ENCODE peak calls at places on chromosomes 4 and X, in seven cellular contexts. C is fibroblast of lung, B is PC-3, I is hepatocyte, T is MM.1S, U is neural progenitor cell, S is GM23338. L is an unnamed sample. For H3K4me1, the result is how much of the 10 kb centered on the place peaks cover.

GRCh38 chr4:15778742-15779231 is 659 bp downstream of the CD38 start:
- DNase-seq in C (peak), B (no peak), I (peak), T (peak), U (no peak), S (peak), L (peak)

GRCh38 chr4:78481180-78481579 is 70.4 kb upstream of the ANXA3 start:
- DNase-seq in C (peak), B (no peak), I (no peak), T (no peak), U (no peak), S (no peak), L (no peak)

GRCh38 chr4:124144302-124144701 is 568.2 kb downstream of the ANKRD50 start:
- DNase-seq in C (peak), B (no peak), I (no peak), T (no peak), U (no peak), S (no peak), L (no peak)

GRCh38 chr4:96312049-96312685 is 472.3 kb downstream of the PDHA2 start:
- DNase-seq in C (no peak), B (peak), I (no peak), T (no peak), U (no peak), S (no peak), L (no peak)

GRCh38 chr4:57205580-57205979 is 95.4 kb upstream of the IGFBP7 start:
- DNase-seq in C (no peak), B (no peak), I (no peak), T (no peak), U (no peak), S (no peak), L (no peak)

GRCh38 chrX:10756365-10756915 is 136.1 kb upstream of the MID1 start:
- DNase-seq in C (peak), B (peak), I (peak), T (no peak), U (no peak), S (peak), L (no peak)

GRCh38 chrX:50594788-50595187 is 124.2 kb upstream of the DGKK start:
- DNase-seq in C (no peak), B (no peak), I (no peak), T (no peak), U (peak), S (peak), L (no peak)

GRCh38 chrX:482192-482701 is 95.5 kb upstream of the PPP2R3B start:
- DNase-seq in C (no peak), B (no peak), I (no peak), T (no peak), U (peak), S (no peak), L (no peak)

GRCh38 chrX:12997898-12998687 is 23.2 kb downstream of the TMSB4X start:
- DNase-seq in C (no peak), B (no peak), I (no peak), T (no peak), U (peak), S (no peak), L (no peak)

GRCh38 chr4:147334478-147334877 is 146.4 kb upstream of the EDNRA start:
- DNase-seq in C (peak), B (peak), I (peak), T (no peak), U (no peak), S (no peak), L (no peak)

GRCh38 chr4:149914521-149915115 is 99.0 kb upstream of the IQCM start:
- DNase-seq in C (peak), B (peak), I (peak), T (peak), U (peak), S (peak), L (peak)

GRCh38 chr4:41692717-41693345 is 55.7 kb downstream of the PHOX2B start:
- DNase-seq in C (peak), B (peak), I (peak), T (peak), U (peak), S (peak), L (peak)

GRCh38 chr4:153151535-153152452 is 52.4 kb upstream of the TRIM2 start:
- DNase-seq in C (peak), B (peak), I (peak), T (no peak), U (peak), S (peak), L (peak)

GRCh38 chrX:118221733-118222132 is 105.1 kb upstream of the KLHL13 start:
- DNase-seq in C (peak), B (no peak), I (no peak), T (no peak), U (no peak), S (no peak), L (no peak)

GRCh38 chrX:132676561-132677186 is 187.8 kb upstream of the MBNL3 start:
- DNase-seq in C (no peak), B (peak), I (peak), T (peak), U (peak), S (peak), L (peak)

GRCh38 chr4:4455199-4455865 is 68.4 kb downstream of the NSG1 start:
- DNase-seq in C (no peak), B (no peak), I (no peak), T (peak), U (no peak), S (no peak), L (no peak)

GRCh38 chr4:67483868-67484602 is 61.3 kb downstream of the CENPC start:
- DNase-seq in C (peak), B (no peak), I (no peak), T (no peak), U (peak), S (peak), L (no peak)

GRCh38 chr4:173301518-173302201 is 32.5 kb downstream of the HMGB2 start:
- DNase-seq in C (peak), B (peak), I (peak), T (peak), U (peak), S (peak), L (peak)

GRCh38 chrX:123085311-123085940 is 98.7 kb upstream of the GRIA3 start:
- DNase-seq in C (peak), B (no peak), I (no peak), T (no peak), U (peak), S (peak), L (no peak)

GRCh38 chr4:140826701-140827027 is 70.5 kb upstream of the TBC1D9 start:
- DNase-seq in C (no peak), B (no peak), I (no peak), T (peak), U (no peak), S (no peak), L (no peak)

GRCh38 chr4:56611501-56611900 is 69.6 kb downstream of the HOPX start:
- DNase-seq in C (peak), B (no peak), I (no peak), T (no peak), U (no peak), S (no peak), L (no peak)

GRCh38 chrX:110280954-110281353 is 36.9 kb downstream of the AMMECR1 start:
- DNase-seq in C (peak), B (peak), I (no peak), T (no peak), U (no peak), S (no peak), L (no peak)

GRCh38 chr4:2803624-2804448 is 11.0 kb downstream of the SH3BP2 start:
- DNase-seq in C (no peak), B (peak), I (no peak), T (no peak), U (no peak), S (no peak), L (no peak)

GRCh38 chr4:24456431-24456830 is 127.9 kb downstream of the DHX15 start:
- DNase-seq in C (peak), B (no peak), I (no peak), T (no peak), U (no peak), S (no peak), L (no peak)

GRCh38 chr4:37002625-37003024 is 241.9 kb upstream of the NWD2 start:
- DNase-seq in C (no peak), B (no peak), I (no peak), T (no peak), U (no peak), S (no peak), L (no peak)

GRCh38 chrX:39445336-39445735 is 644.1 kb downstream of the MID1IP1 start:
- DNase-seq in C (no peak), B (peak), I (no peak), T (peak), U (peak), S (peak), L (peak)

GRCh38 chrX:50903387-50904027 is 7.0 kb upstream of the BMP15 start:
- DNase-seq in C (peak), B (peak), I (peak), T (peak), U (peak), S (peak), L (peak)

GRCh38 chr4:172147702-172148101 is 334.5 kb downstream of the GALNTL6 start:
- DNase-seq in C (peak), B (peak), I (no peak), T (no peak), U (no peak), S (peak), L (no peak)

GRCh38 chrX:56728321-56728720 is 722 bp upstream of the NBDY start:
- DNase-seq in C (peak), B (peak), I (no peak), T (peak), U (no peak), S (no peak), L (no peak)

GRCh38 chr4:54091637-54092404 is 8.1 kb upstream of the GSX2 start:
- DNase-seq in C (peak), B (peak), I (peak), T (peak), U (peak), S (peak), L (peak)

GRCh38 chrX:133415276-133416105 is at the start of gene GPC4:
- DNase-seq in C (peak), B (peak), I (peak), T (peak), U (peak), S (peak), L (peak)

GRCh38 chrX:53190363-53190960 is 34.5 kb downstream of the KDM5C start:
- DNase-seq in C (no peak), B (no peak), I (peak), T (no peak), U (peak), S (peak), L (peak)

GRCh38 chr4:42761804-42762203 is 104.9 kb upstream of the ATP8A1 start:
- DNase-seq in C (no peak), B (no peak), I (no peak), T (no peak), U (peak), S (peak), L (no peak)

GRCh38 chr4:87975466-87975865 is at the start of gene SPP1:
- DNase-seq in C (peak), B (no peak), I (peak), T (peak), U (peak), S (peak), L (peak)

GRCh38 chr4:133565379-133565778 is 416.3 kb downstream of the PCDH10 start:
- DNase-seq in C (peak), B (peak), I (peak), T (no peak), U (no peak), S (no peak), L (no peak)

GRCh38 chr4:30757357-30757756 is 37.2 kb downstream of the PCDH7 start:
- DNase-seq in C (peak), B (peak), I (peak), T (no peak), U (no peak), S (no peak), L (no peak)

GRCh38 chr4:7736436-7737267 is 203.0 kb downstream of the AFAP1 start:
- DNase-seq in C (peak), B (peak), I (no peak), T (no peak), U (peak), S (no peak), L (no peak)

GRCh38 chr4:78476108-78476704 is 75.4 kb upstream of the ANXA3 start:
- DNase-seq in C (no peak), B (no peak), I (no peak), T (no peak), U (no peak), S (no peak), L (no peak)

GRCh38 chr4:13323916-13324315 is 160.2 kb downstream of the RAB28 start:
- DNase-seq in C (peak), B (no peak), I (no peak), T (no peak), U (no peak), S (no peak), L (peak)

GRCh38 chrX:143837010-143837409 is 46.9 kb upstream of the UBE2NL start:
- DNase-seq in C (no peak), B (no peak), I (no peak), T (no peak), U (no peak), S (no peak), L (no peak)

GRCh38 chr4:129561886-129562285 is 465.9 kb downstream of the C4orf33 start:
- DNase-seq in C (peak), B (peak), I (no peak), T (no peak), U (no peak), S (no peak), L (no peak)
- TF ChIP-seq EZH2 in C (no peak), B (no peak), I (no peak), T (no peak), U (no peak), S (no peak), L (no peak)

DNA sequence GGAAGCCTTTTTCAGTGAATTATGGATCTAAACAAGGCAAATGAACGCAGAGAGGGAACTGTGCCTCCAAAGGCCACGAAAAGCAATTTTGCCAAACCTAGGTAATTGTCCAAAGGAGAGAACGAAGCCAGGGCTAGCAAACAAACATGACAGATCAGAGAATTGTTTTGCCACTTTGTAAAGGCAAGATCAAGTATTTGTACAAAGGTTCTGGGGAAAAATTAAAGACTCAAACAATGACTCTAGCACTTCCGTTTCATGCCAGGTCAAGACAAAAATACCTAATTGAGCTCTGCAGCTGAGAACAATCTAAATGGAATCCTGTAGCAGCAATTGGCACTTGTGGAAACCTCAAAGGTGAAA is 8.5 kb downstream of the RBM47 start:
- DNase-seq in C (no peak), B (no peak), I (no peak), T (peak), U (no peak), S (no peak), L (no peak)
- H3K4me1 ChIP-seq in C (under half), B (under half), I (under half), T (under half), U (under half), S (under half), L (under half)

GRCh38 chrX:37921758-37922157 is 74.4 kb upstream of the DYNLT3 start:
- DNase-seq in C (peak), B (peak), I (no peak), T (no peak), U (no peak), S (no peak), L (no peak)

GRCh38 chrX:37922926-37923325 is 75.6 kb upstream of the DYNLT3 start:
- DNase-seq in C (no peak), B (no peak), I (no peak), T (no peak), U (no peak), S (no peak), L (no peak)

DNA sequence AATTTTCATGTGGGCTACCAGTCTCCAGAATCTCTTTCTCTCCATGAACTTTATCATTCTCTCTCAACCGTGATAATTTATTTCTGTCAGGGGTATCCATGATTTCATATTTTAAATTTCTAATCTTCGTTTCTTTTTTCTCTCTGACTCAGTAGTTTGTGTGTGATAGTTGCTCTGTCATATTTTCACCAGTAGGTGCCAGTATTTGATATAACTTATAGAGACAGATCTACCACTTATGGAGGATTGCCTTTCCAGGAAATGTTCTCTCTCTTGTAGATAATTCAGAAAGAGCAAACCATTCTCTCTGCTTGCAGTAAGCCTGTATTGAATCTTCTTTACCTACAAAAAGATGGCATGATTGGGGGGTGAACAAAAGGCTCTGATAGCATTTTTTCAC is 79.3 kb upstream of the DYNLT3 start:
- DNase-seq in C (peak), B (peak), I (peak), T (peak), U (peak), S (peak), L (no peak)
- TF ChIP-seq EZH2 in C (no peak), B (no peak), I (no peak), T (no peak), U (no peak), S (no peak), L (no peak)

GRCh38 chrX:145953628-145954027 is 136.0 kb downstream of the SLITRK2 start:
- DNase-seq in C (no peak), B (no peak), I (no peak), T (no peak), U (no peak), S (no peak), L (no peak)
- H3K4me1 ChIP-seq in C (under half), B (under half), I (under half), T (under half), U (under half), S (under half), L (under half)

GRCh38 chr4:1002131-1002630 is 9.0 kb upstream of the SLC26A1 start:
- DNase-seq in C (no peak), B (no peak), I (peak), T (no peak), U (peak), S (peak), L (no peak)
- TF ChIP-seq EZH2 in C (peak), B (no peak), I (peak), T (no peak), U (peak), S (no peak), L (no peak)

GRCh38 chr4:145735330-145735638 is 55.3 kb downstream of the C4orf51 start:
- DNase-seq in C (peak), B (peak), I (peak), T (no peak), U (no peak), S (peak), L (no peak)
- H3K4me1 ChIP-seq in C (under half), B (half or more), I (under half), T (under half), U (under half), S (under half), L (under half)

GRCh38 chr4:76200771-76201224 is 12.8 kb downstream of the SCARB2 start:
- DNase-seq in C (no peak), B (no peak), I (peak), T (peak), U (no peak), S (no peak), L (no peak)
- TF ChIP-seq EZH2 in C (no peak), B (no peak), I (no peak), T (no peak), U (no peak), S (no peak), L (no peak)

GRCh38 chrX:104284407-104285000 is 29.8 kb upstream of the ESX1 start:
- DNase-seq in C (peak), B (no peak), I (no peak), T (no peak), U (no peak), S (no peak), L (no peak)

GRCh38 chrX:104288269-104288668 is 33.5 kb upstream of the ESX1 start:
- DNase-seq in C (no peak), B (no peak), I (no peak), T (no peak), U (no peak), S (peak), L (no peak)

GRCh38 chrX:104285201-104285600 is 30.5 kb upstream of the ESX1 start:
- DNase-seq in C (peak), B (no peak), I (no peak), T (no peak), U (no peak), S (no peak), L (no peak)

DNA sequence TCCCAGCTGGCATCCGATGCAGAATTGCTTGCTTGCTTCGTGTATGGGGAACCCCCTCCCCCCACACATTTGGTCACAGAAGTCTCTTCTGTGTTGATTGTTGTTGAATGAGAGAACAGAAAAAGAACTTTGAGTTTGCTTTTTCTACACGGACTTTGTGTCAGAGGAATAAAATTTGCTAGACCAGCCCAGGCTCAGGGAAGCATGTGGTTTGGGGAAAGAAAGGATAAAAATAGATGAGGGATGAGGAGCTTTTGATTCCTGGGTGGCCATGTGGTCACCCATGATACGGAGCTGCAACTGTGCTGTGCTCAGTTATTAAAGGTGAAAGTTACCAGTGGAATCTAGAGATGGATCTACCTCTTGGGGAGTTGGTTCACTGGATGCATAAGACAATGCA is 34.2 kb upstream of the ESX1 start:
- DNase-seq in C (peak), B (no peak), I (no peak), T (no peak), U (no peak), S (no peak), L (no peak)
- H3K4me1 ChIP-seq in C (under half), B (under half), I (under half), T (under half), U (under half), S (under half), L (under half)

GRCh38 chr4:154490589-154491340 is 834 bp downstream of the DCHS2 start:
- DNase-seq in C (no peak), B (no peak), I (peak), T (no peak), U (peak), S (peak), L (no peak)
- TF ChIP-seq EZH2 in C (peak), B (no peak), I (peak), T (no peak), U (peak), S (peak), L (no peak)